ENCODE peak calls at places on chromosomes 6 and 20, in five cellular contexts. One of them, this sample, is unnamed.

GRCh38 chr6:3913958-3914337 is 64.8 kb downstream of the FAM50B start:
- DNase-seq in HL-60: no peak
- DNase-seq in naive B cell: no peak
- DNase-seq in HCEC 1CT: no peak
- DNase-seq in stimulated activated CD8-positive, alpha-beta memory T cell treated with anti-CD3 and anti-CD28 coated beads, Interleukin-2, amount 100 ng/mL, for 1 hour: no peak
- DNase-seq in this sample: no peak

GRCh38 chr6:14900919-14901318 is 344.9 kb upstream of the JARID2 start:
- DNase-seq in HL-60: no peak
- DNase-seq in naive B cell: no peak
- DNase-seq in HCEC 1CT: no peak
- DNase-seq in stimulated activated CD8-positive, alpha-beta memory T cell treated with anti-CD3 and anti-CD28 coated beads, Interleukin-2, amount 100 ng/mL, for 1 hour: no peak
- DNase-seq in this sample: no peak

GRCh38 chr20:63327229-63327745 is 33.9 kb downstream of the CHRNA4 start:
- DNase-seq in HL-60: no peak
- DNase-seq in naive B cell: no peak
- DNase-seq in HCEC 1CT: no peak
- DNase-seq in stimulated activated CD8-positive, alpha-beta memory T cell treated with anti-CD3 and anti-CD28 coated beads, Interleukin-2, amount 100 ng/mL, for 1 hour: no peak
- DNase-seq in this sample: no peak

GRCh38 chr6:153401751-153402150 is 270.7 kb upstream of the RGS17 start:
- DNase-seq in HL-60: no peak
- DNase-seq in naive B cell: no peak
- DNase-seq in HCEC 1CT: peak; percentile 61
- DNase-seq in stimulated activated CD8-positive, alpha-beta memory T cell treated with anti-CD3 and anti-CD28 coated beads, Interleukin-2, amount 100 ng/mL, for 1 hour: no peak
- DNase-seq in this sample: no peak

GRCh38 chr6:18269253-18269652 is 4.9 kb upstream of the DEK start:
- DNase-seq in HL-60: no peak
- DNase-seq in naive B cell: no peak
- DNase-seq in HCEC 1CT: peak; percentile 58
- DNase-seq in stimulated activated CD8-positive, alpha-beta memory T cell treated with anti-CD3 and anti-CD28 coated beads, Interleukin-2, amount 100 ng/mL, for 1 hour: no peak
- DNase-seq in this sample: no peak

GRCh38 chr6:118712955-118713354 is 61.6 kb upstream of the CEP85L start:
- DNase-seq in HL-60: no peak
- DNase-seq in naive B cell: no peak
- DNase-seq in HCEC 1CT: peak; percentile 51
- DNase-seq in stimulated activated CD8-positive, alpha-beta memory T cell treated with anti-CD3 and anti-CD28 coated beads, Interleukin-2, amount 100 ng/mL, for 1 hour: no peak
- DNase-seq in this sample: no peak

GRCh38 chr20:26208296-26209091 is 511.8 kb upstream of the ZNF337 start:
- DNase-seq in HL-60: no peak
- DNase-seq in naive B cell: no peak
- DNase-seq in HCEC 1CT: no peak
- DNase-seq in stimulated activated CD8-positive, alpha-beta memory T cell treated with anti-CD3 and anti-CD28 coated beads, Interleukin-2, amount 100 ng/mL, for 1 hour: no peak
- DNase-seq in this sample: peak; percentile 38

GRCh38 chr6:41937881-41938574 is 3.6 kb downstream of the CCND3 start:
- DNase-seq in HL-60: peak; percentile 85
- DNase-seq in naive B cell: no peak
- DNase-seq in HCEC 1CT: no peak
- DNase-seq in stimulated activated CD8-positive, alpha-beta memory T cell treated with anti-CD3 and anti-CD28 coated beads, Interleukin-2, amount 100 ng/mL, for 1 hour: no peak
- DNase-seq in this sample: no peak

GRCh38 chr6:36241728-36242127 is 28.1 kb upstream of the PNPLA1 start:
- DNase-seq in HL-60: peak; percentile 75
- DNase-seq in naive B cell: peak; percentile 44
- DNase-seq in HCEC 1CT: no peak
- DNase-seq in stimulated activated CD8-positive, alpha-beta memory T cell treated with anti-CD3 and anti-CD28 coated beads, Interleukin-2, amount 100 ng/mL, for 1 hour: no peak
- DNase-seq in this sample: no peak

GRCh38 chr6:89209457-89209856 is 7.7 kb downstream of the GABRR1 start:
- DNase-seq in HL-60: no peak
- DNase-seq in naive B cell: no peak
- DNase-seq in HCEC 1CT: no peak
- DNase-seq in stimulated activated CD8-positive, alpha-beta memory T cell treated with anti-CD3 and anti-CD28 coated beads, Interleukin-2, amount 100 ng/mL, for 1 hour: no peak
- DNase-seq in this sample: no peak

GRCh38 chr6:155786528-155786927 is 330.9 kb upstream of the NOX3 start:
- DNase-seq in HL-60: no peak
- DNase-seq in naive B cell: no peak
- DNase-seq in HCEC 1CT: no peak
- DNase-seq in stimulated activated CD8-positive, alpha-beta memory T cell treated with anti-CD3 and anti-CD28 coated beads, Interleukin-2, amount 100 ng/mL, for 1 hour: no peak
- DNase-seq in this sample: no peak

GRCh38 chr6:34638834-34639736 is 57.5 kb downstream of the ILRUN start:
- DNase-seq in HL-60: no peak
- DNase-seq in naive B cell: no peak
- DNase-seq in HCEC 1CT: no peak
- DNase-seq in stimulated activated CD8-positive, alpha-beta memory T cell treated with anti-CD3 and anti-CD28 coated beads, Interleukin-2, amount 100 ng/mL, for 1 hour: no peak
- DNase-seq in this sample: no peak

GRCh38 chr6:50850223-50850751 is 31.6 kb downstream of the TFAP2B start:
- DNase-seq in HL-60: no peak
- DNase-seq in naive B cell: no peak
- DNase-seq in HCEC 1CT: no peak
- DNase-seq in stimulated activated CD8-positive, alpha-beta memory T cell treated with anti-CD3 and anti-CD28 coated beads, Interleukin-2, amount 100 ng/mL, for 1 hour: no peak
- DNase-seq in this sample: no peak

This sample was measured in RWPE2.